ENCODE peak calls at places on chromosomes 7 and 10, in six cellular contexts. R is esophagus muscularis mucosa; B is cardiac muscle cell; T is Peyer's patch; H is endothelial cell; W is CD4-positive, alpha-beta T cell. D is an unnamed sample.

GRCh38 chr10:118447478-118447877 is 105.4 kb upstream of the FAM204A start:
- DNase-seq in H (no peak), B (peak), R (peak), T (peak), W (no peak), D (peak)

GRCh38 chr7:35524112-35524804 is 170.7 kb downstream of the HERPUD2 start:
- DNase-seq in W (no peak), H (no peak), T (no peak), B (no peak), R (no peak), D (no peak)

GRCh38 chr7:94060772-94061171 is 56.6 kb upstream of the BET1 start:
- DNase-seq in T (no peak), W (no peak), R (no peak), H (no peak), B (peak), D (no peak)

GRCh38 chr7:91945476-91945875 is 4.8 kb downstream of the AKAP9 start:
- DNase-seq in H (no peak), R (no peak), T (no peak), B (peak), W (no peak), D (no peak)

GRCh38 chr7:78435355-78435754 is 636.8 kb downstream of the PHTF2 start:
- DNase-seq in R (no peak), B (no peak), H (no peak), T (no peak), W (no peak), D (no peak)

GRCh38 chr7:25696565-25696964 is 455.4 kb upstream of the NFE2L3 start:
- DNase-seq in H (no peak), B (no peak), T (no peak), R (no peak), W (no peak), D (no peak)

GRCh38 chr10:30538086-30538485 is 91.5 kb downstream of the LYZL2 start:
- DNase-seq in W (no peak), T (no peak), H (no peak), R (no peak), B (peak), D (no peak)

GRCh38 chr7:70042533-70042932 is 444.3 kb downstream of the AUTS2 start:
- DNase-seq in T (no peak), B (peak), R (no peak), H (no peak), W (no peak), D (no peak)

GRCh38 chr10:3879073-3879472 is 94.1 kb upstream of the KLF6 start:
- DNase-seq in R (no peak), W (no peak), H (no peak), B (no peak), T (no peak), D (no peak)

GRCh38 chr10:13271552-13272163 is 28.2 kb downstream of the PHYH start:
- DNase-seq in W (peak), R (no peak), B (peak), T (peak), H (peak), D (peak)

GRCh38 chr7:107502154-107502553 is 32.3 kb downstream of the GPR22 start:
- DNase-seq in R (no peak), H (no peak), W (no peak), B (no peak), T (no peak), D (no peak)

GRCh38 chr10:85646312-85646711 is 720.3 kb downstream of the GRID1 start:
- DNase-seq in T (no peak), W (no peak), R (no peak), H (no peak), B (no peak), D (no peak)

GRCh38 chr10:17847586-17848296 is 38.6 kb downstream of the MRC1 start:
- DNase-seq in R (no peak), W (no peak), H (no peak), T (no peak), B (peak), D (no peak)

GRCh38 chr7:35454575-35455385 is 200.9 kb upstream of the TBX20 start:
- DNase-seq in R (no peak), W (no peak), H (no peak), T (no peak), B (no peak), D (no peak)

GRCh38 chr7:41640487-41640886 is 62.4 kb downstream of the INHBA start:
- DNase-seq in W (no peak), H (no peak), T (no peak), B (no peak), R (no peak), D (no peak)

GRCh38 chr10:24449334-24449740 is 240.4 kb downstream of the KIAA1217 start:
- DNase-seq in H (no peak), W (no peak), T (no peak), R (no peak), B (peak), D (no peak)

GRCh38 chr7:12951397-12951801 is 264.0 kb downstream of the ARL4A start:
- DNase-seq in H (no peak), T (no peak), W (no peak), B (peak), R (no peak), D (no peak)

GRCh38 chr10:114245128-114245791 is 6.2 kb downstream of the VWA2 start:
- DNase-seq in R (no peak), T (peak), B (no peak), H (no peak), W (no peak), D (peak)

GRCh38 chr10:13698217-13698616 is 111.5 kb downstream of the PRPF18 start:
- DNase-seq in T (no peak), W (no peak), H (no peak), R (no peak), B (peak), D (no peak)

GRCh38 chr10:17418249-17418648 is 36.1 kb downstream of the ST8SIA6 start:
- DNase-seq in W (no peak), R (no peak), H (no peak), B (peak), T (no peak), D (no peak)

GRCh38 chr7:27146491-27147210 is 923 bp downstream of the HOXA6 start:
- DNase-seq in B (no peak), W (no peak), H (no peak), T (peak), R (no peak), D (peak)

GRCh38 chr7:69047166-69047760 is 551.0 kb upstream of the AUTS2 start:
- DNase-seq in T (no peak), W (no peak), H (no peak), B (no peak), R (peak), D (no peak)

GRCh38 chr7:133675510-133676218 is 422.8 kb downstream of the EXOC4 start:
- DNase-seq in R (no peak), H (no peak), T (no peak), W (no peak), B (no peak), D (no peak)

GRCh38 chr7:18900236-18900635 is 217.2 kb downstream of the TWIST1 start:
- DNase-seq in B (no peak), T (no peak), H (no peak), W (no peak), R (no peak), D (no peak)

GRCh38 chr7:102042016-102042656 is 224.7 kb downstream of the CUX1 start:
- DNase-seq in H (no peak), B (peak), T (no peak), R (no peak), W (no peak), D (no peak)

GRCh38 chr7:29968683-29969457 is 20.7 kb downstream of the SCRN1 start:
- DNase-seq in H (no peak), B (peak), W (no peak), R (no peak), T (no peak), D (no peak)

GRCh38 chr7:129773871-129774270 is 162.4 kb downstream of the NRF1 start:
- DNase-seq in B (no peak), R (no peak), W (no peak), H (no peak), T (no peak), D (no peak)

GRCh38 chr10:73865459-73866442 is 8.6 kb downstream of the CAMK2G start:
- DNase-seq in H (peak), W (peak), R (no peak), B (no peak), T (peak), D (peak)

GRCh38 chr10:100579261-100579660 is 43.5 kb downstream of the HIF1AN start:
- DNase-seq in T (no peak), W (no peak), H (no peak), B (no peak), R (peak), D (no peak)

GRCh38 chr10:119575506-119575905 is 21.3 kb downstream of the TIAL1 start:
- DNase-seq in T (no peak), R (no peak), W (peak), H (no peak), B (peak), D (no peak)

GRCh38 chr10:8375137-8375536 is 320.6 kb downstream of the GATA3 start:
- DNase-seq in R (no peak), T (no peak), W (no peak), B (no peak), H (no peak), D (no peak)

DNA sequence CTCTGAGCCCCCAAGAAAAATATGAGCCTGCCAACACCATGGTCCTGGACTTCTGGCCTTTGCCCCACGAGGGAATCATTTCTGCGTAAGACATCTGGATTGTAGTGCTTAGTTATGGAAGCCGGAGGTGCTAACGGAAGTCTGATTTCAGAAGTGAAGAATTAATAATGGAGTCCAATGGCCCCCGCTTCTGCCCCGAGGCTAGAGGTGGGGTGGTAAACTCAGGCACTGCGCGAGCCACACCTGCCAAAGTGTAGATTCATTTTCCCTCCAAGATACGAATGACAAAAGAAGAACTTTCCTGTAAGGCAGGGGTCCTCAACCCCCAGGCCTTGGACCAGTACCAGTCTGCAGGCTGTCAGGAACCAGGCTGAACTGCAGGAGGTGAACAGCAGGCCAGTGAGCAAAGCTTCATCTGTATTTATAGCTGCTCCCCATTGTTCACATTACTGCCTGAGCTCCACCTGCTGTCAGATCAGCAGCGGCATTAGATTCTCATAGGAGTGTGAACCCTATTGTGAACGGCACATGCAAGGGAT is 22.3 kb downstream of the CNPY1 start:
- DNase-seq in W (no peak), B (no peak), R (no peak), T (no peak), H (no peak), D (no peak)
- TF ChIP-seq CTCF in W (no peak), B (no peak), R (no peak), T (no peak), H (no peak), D (no peak)

GRCh38 chr7:43391518-43391917 is 191.4 kb upstream of the STK17A start:
- DNase-seq in B (no peak), H (no peak), T (no peak), R (peak), W (no peak), D (no peak)
- TF ChIP-seq CTCF in B (no peak), H (no peak), T (no peak), R (no peak), W (no peak), D (no peak)

GRCh38 chr7:80661729-80662128 is 23.3 kb downstream of the CD36 start:
- DNase-seq in H (no peak), T (no peak), B (no peak), W (no peak), R (no peak), D (no peak)
- TF ChIP-seq CTCF in H (no peak), T (no peak), B (peak), W (no peak), R (no peak), D (no peak)

GRCh38 chr7:156816943-156817572 is 75.9 kb downstream of the LMBR1 start:
- DNase-seq in R (no peak), B (peak), H (no peak), T (no peak), W (no peak), D (no peak)
- TF ChIP-seq CTCF in R (no peak), B (peak), H (peak), T (peak), W (peak), D (peak)

DNA sequence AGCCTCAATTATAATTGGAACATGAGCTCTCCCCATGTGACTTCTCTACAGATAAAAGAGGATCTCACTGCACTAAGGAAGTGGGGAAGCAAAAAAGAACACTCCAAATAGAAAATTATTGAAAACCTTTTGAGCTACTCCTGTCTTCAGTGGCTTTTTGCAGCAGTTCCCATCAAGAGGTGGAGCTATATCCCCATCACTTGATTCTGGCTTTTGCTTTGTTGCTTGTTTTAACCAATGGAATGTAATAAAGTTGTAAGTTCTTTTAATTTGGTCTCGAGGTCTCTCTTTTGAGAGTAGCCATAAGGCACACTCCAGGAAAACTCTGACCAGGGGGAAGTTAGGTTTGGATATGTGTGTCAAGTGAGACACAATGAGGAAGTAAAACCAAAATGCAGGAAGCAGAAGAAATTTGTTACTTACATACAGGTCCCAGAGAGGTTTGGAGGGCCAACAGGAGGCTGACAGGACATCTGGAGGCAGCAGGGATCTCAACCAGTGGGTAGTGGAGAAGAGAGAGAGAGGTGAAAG is 569.4 kb downstream of the HTR7 start:
- DNase-seq in W (no peak), H (no peak), R (no peak), B (peak), T (no peak), D (no peak)
- TF ChIP-seq CTCF in W (no peak), H (no peak), R (no peak), B (peak), T (no peak), D (no peak)

DNA sequence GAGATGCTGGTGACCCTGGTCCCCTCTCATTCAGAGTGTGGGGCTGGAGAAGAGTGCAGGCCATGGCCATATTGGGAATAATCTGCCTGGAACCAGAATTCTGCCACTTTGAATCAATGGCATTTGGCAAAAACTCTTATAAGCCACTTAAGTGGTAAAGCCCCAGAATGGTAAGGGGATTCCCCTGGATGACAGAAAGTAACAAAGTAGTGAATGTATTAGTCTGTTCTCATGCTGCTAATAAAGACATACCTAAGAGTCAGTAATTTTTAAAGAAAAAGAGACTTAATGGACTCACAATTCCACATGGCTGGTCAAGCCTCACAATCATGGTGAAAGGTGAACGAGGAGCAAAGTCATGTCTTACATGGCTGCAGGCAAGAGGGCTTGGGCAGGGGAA is 248.6 kb downstream of the SH2D4B start:
- DNase-seq in T (no peak), H (no peak), W (no peak), R (no peak), B (no peak), D (no peak)
- TF ChIP-seq CTCF in T (no peak), H (no peak), W (no peak), R (no peak), B (no peak), D (no peak)

GRCh38 chr10:81081887-81082620 is 544.4 kb downstream of the SH2D4B start:
- DNase-seq in B (no peak), H (no peak), W (no peak), R (no peak), T (no peak), D (no peak)
- TF ChIP-seq CTCF in B (no peak), H (no peak), W (no peak), R (no peak), T (no peak), D (no peak)

GRCh38 chr7:1948887-1949680 is 279.0 kb downstream of the ELFN1 start:
- DNase-seq in B (no peak), T (peak), H (no peak), R (no peak), W (no peak), D (no peak)
- TF ChIP-seq CTCF in B (no peak), T (no peak), H (no peak), R (no peak), W (no peak), D (no peak)

DNA sequence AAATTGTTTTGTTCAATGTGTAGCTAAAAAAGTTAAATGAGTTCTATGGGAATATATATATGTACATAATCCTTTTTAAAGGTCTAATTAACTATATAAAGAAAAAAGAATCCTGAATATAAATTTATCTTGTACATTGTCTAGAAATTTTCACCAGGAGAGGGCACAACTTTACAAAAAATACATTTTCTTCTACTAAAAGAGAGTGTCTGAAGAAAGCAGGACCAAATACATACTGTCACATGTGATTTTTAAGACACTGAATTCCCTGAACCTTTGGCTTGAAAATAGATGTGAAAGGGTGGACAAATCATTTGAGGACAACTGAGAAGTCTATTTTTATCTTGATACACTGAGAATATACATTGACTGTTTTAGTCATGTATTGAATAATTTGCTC is 204.3 kb downstream of the DGKB start:
- DNase-seq in B (peak), H (no peak), T (no peak), W (no peak), R (no peak), D (no peak)
- TF ChIP-seq CTCF in B (peak), H (no peak), T (no peak), W (no peak), R (no peak), D (no peak)

D was measured in colonic mucosa.